ENCODE peak calls at places on chromosomes 7 and 10, in four cellular contexts. S is IMR-90, B is right lobe of liver, I is K562. M is an unnamed sample.
A peak's percentile ranks its signal among the peaks of the same experiment; 100 is the strongest.

GRCh38 chr7:149427096-149427680 is 33.7 kb downstream of the ZNF777 start:
- DNase-seq in S (no peak), B (no peak), I (no peak), M (no peak)

GRCh38 chr7:98360221-98361124 is 40.4 kb downstream of the BAIAP2L1 start:
- DNase-seq in S (no peak), B (no peak), I (peak; percentile 77), M (no peak)

GRCh38 chr10:87064651-87065050 is 30.0 kb downstream of the GLUD1 start:
- DNase-seq in S (no peak), B (no peak), I (no peak), M (no peak)

GRCh38 chr7:139798221-139798620 is 20.4 kb upstream of the HIPK2 start:
- DNase-seq in S (no peak), B (no peak), I (no peak), M (no peak)

GRCh38 chr10:52446391-52446790 is 132.3 kb downstream of the DKK1 start:
- DNase-seq in S (no peak), B (no peak), I (no peak), M (no peak)

GRCh38 chr7:27211084-27211446 is 11.2 kb upstream of the HOXA13 start:
- DNase-seq in S (no peak), B (no peak), I (no peak), M (no peak)

GRCh38 chr10:95480901-95481491 is 80.2 kb downstream of the SORBS1 start:
- DNase-seq in S (no peak), B (no peak), I (no peak), M (no peak)

GRCh38 chr7:108662783-108663182 is 93.1 kb downstream of the DNAJB9 start:
- DNase-seq in S (no peak), B (no peak), I (no peak), M (no peak)

GRCh38 chr10:13490503-13490902 is 38.3 kb downstream of the BEND7 start:
- DNase-seq in S (no peak), B (no peak), I (no peak), M (no peak)

GRCh38 chr10:103854687-103855423 is 521 bp downstream of the SH3PXD2A start:
- DNase-seq in S (peak; percentile 24), B (no peak), I (no peak), M (peak; percentile 52)

GRCh38 chr7:13829914-13830603 is 159.4 kb downstream of the ETV1 start:
- DNase-seq in S (peak; percentile 91), B (no peak), I (no peak), M (no peak)

GRCh38 chr7:2639994-2640830 is 8.4 kb downstream of the TTYH3 start:
- DNase-seq in S (no peak), B (no peak), I (no peak), M (no peak)

GRCh38 chr7:86904949-86905834 is 154.3 kb downstream of the ELAPOR2 start:
- DNase-seq in S (peak; percentile 10), B (no peak), I (peak; percentile 20), M (peak; percentile 8)

GRCh38 chr10:87675396-87676376 is 16.0 kb downstream of the PAPSS2 start:
- DNase-seq in S (peak; percentile 95), B (no peak), I (no peak), M (no peak)

GRCh38 chr10:62734781-62735463 is 69.6 kb upstream of the ADO start:
- DNase-seq in S (no peak), B (no peak), I (no peak), M (no peak)

GRCh38 chr7:141359740-141360413 is 191.3 kb upstream of the AGK start:
- DNase-seq in S (no peak), B (no peak), I (no peak), M (no peak)

GRCh38 chr10:48465860-48466521 is 138.9 kb downstream of the ARHGAP22 start:
- DNase-seq in S (no peak), B (no peak), I (no peak), M (no peak)

GRCh38 chr10:129940617-129941198 is 23.4 kb downstream of the EBF3 start:
- DNase-seq in S (no peak), B (no peak), I (no peak), M (no peak)

GRCh38 chr10:54434782-54435181 is 366.2 kb downstream of the PCDH15 start:
- DNase-seq in S (no peak), B (no peak), I (no peak), M (no peak)
- H3K4me3 ChIP-seq in S (no peak overlapping the region), B (no peak overlapping the region), I (no peak overlapping the region), M (no peak overlapping the region)

DNA sequence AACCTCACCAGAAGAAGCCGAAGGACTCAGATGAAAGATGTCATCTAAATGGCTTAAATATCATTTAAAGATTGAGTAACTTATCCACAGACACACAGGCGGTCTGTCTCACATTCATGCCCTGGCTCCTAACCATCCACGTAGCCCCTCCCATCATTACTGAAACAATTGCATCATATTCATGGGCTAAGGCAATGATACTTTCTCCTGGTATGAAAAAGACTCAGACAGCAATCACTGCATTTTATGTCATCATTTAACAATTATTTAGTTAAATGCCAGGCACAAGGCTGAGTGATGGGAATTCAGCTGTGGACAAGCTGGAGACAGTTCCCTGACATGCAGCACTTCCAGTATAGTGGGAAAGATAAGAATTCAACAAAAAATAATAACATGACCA is 11.2 kb upstream of the TECTB start:
- DNase-seq in S (peak; percentile 85), B (no peak), I (no peak), M (no peak)
- H3K4me1 ChIP-seq in S (peaks cover 8% of the 10 kb centered on the region), B (peaks cover 21% of the 10 kb centered on the region), I (no peaks in the 10 kb centered on the region), M (no peaks in the 10 kb centered on the region)

GRCh38 chr7:30916767-30917166 is 5.1 kb downstream of the AQP1 start:
- DNase-seq in S (no peak), B (no peak), I (no peak), M (no peak)
- H3K4me3 ChIP-seq in S (no peak overlapping the region), B (no peak overlapping the region), I (no peak overlapping the region), M (no peak overlapping the region)

GRCh38 chr10:124152139-124152780 is 58.9 kb upstream of the CHST15 start:
- DNase-seq in S (peak; percentile 19), B (no peak), I (no peak), M (no peak)

GRCh38 chr10:124150189-124150806 is 56.9 kb upstream of the CHST15 start:
- DNase-seq in S (no peak), B (no peak), I (no peak), M (no peak)

GRCh38 chr10:124149681-124150080 is 56.3 kb upstream of the CHST15 start:
- DNase-seq in S (no peak), B (no peak), I (no peak), M (no peak)

GRCh38 chr10:124151466-124152095 is 58.2 kb upstream of the CHST15 start:
- DNase-seq in S (no peak), B (no peak), I (no peak), M (no peak)

GRCh38 chr10:124150807-124151417 is 57.5 kb upstream of the CHST15 start:
- DNase-seq in S (no peak), B (no peak), I (no peak), M (no peak)
- H3K4me1 ChIP-seq in S (peaks cover 8% of the 10 kb centered on the region), B (no peaks in the 10 kb centered on the region), I (no peaks in the 10 kb centered on the region), M (no peaks in the 10 kb centered on the region)

DNA sequence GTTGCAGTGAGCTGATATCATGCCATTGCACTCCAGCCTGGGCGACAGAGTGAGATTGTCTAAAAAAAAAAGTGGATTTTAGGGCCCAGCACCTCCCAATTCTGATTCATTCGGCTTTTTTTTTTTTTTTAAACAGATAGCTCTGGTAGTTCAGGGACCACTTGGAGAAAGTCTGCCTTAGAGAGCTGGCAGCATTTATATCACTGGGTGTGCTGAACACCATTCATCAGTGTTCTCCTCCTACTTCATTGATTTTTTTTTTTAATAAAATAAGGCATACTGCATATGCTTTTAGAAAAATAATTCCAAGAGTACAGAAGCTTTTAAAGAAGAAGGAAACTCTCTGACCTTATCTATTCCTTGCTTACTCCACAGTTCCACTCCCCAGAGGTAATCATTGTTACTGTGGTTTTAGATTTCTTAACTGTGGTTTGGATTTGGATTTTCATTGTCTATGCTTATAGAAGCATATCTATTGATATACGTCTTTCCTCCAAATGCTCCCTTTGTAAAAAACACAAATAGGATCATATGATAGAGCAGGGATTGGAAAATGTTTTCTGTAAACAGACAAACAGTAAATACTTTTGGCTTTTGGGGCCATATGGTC is 21.0 kb upstream of the SAR1A start:
- DNase-seq in S (peak; percentile 22), B (no peak), I (no peak), M (peak; percentile 9)
- H3K4me3 ChIP-seq in S (no peak overlapping the region), B (no peak overlapping the region), I (no peak overlapping the region), M (no peak overlapping the region)

GRCh38 chr7:100694196-100694745 is at the start of gene GIGYF1:
- DNase-seq in S (peak; percentile 58), B (peak; percentile 82), I (peak; percentile 99), M (peak; percentile 53)

GRCh38 chr7:100689230-100690135 is 4.6 kb downstream of the GIGYF1 start:
- DNase-seq in S (no peak), B (peak; percentile 47), I (no peak), M (no peak)

GRCh38 chr7:100693312-100694195 is 496 bp downstream of the GIGYF1 start:
- DNase-seq in S (no peak), B (peak; percentile 57), I (peak; percentile 53), M (no peak)

GRCh38 chr7:100691676-100692577 is 2.1 kb downstream of the GIGYF1 start:
- DNase-seq in S (peak; percentile 61), B (peak; percentile 83), I (peak; percentile 93), M (peak; percentile 76)

DNA sequence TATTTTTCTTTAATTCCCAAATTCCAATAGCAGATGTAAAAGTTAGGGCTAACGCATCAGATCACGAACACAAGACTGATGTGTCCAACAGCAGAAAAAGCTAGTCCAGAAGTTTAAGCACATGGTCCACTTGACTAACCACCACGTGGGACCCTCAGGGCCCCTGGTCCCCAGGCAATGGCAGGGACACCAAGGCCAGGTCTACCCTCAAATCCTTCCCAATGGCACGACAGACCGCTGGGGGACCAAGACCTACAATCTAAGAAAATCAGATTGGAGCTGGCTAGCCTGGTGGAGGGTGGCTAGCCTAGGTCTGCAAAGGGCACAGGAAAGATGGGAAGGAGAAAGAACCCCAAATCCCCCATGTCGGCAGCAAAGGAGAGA is 1.5 kb downstream of the GIGYF1 start:
- DNase-seq in S (no peak), B (peak; percentile 30), I (no peak), M (no peak)
- H3K4me1 ChIP-seq in S (peaks cover 20% of the 10 kb centered on the region), B (peaks cover 15% of the 10 kb centered on the region), I (peaks cover 59% of the 10 kb centered on the region), M (peaks cover 21% of the 10 kb centered on the region)

GRCh38 chr7:45890125-45890901 is 2.0 kb downstream of the IGFBP1 start:
- DNase-seq in S (no peak), B (peak; percentile 58), I (no peak), M (no peak)

GRCh38 chr7:45888993-45889366 is 692 bp downstream of the IGFBP1 start:
- DNase-seq in S (no peak), B (peak; percentile 57), I (no peak), M (no peak)

GRCh38 chr7:45888185-45888992 is at the start of gene IGFBP1:
- DNase-seq in S (peak; percentile 25), B (peak; percentile 95), I (no peak), M (no peak)

GRCh38 chr7:45890902-45891461 is 2.7 kb downstream of the IGFBP1 start:
- DNase-seq in S (peak; percentile 53), B (no peak), I (peak; percentile 20), M (no peak)

DNA sequence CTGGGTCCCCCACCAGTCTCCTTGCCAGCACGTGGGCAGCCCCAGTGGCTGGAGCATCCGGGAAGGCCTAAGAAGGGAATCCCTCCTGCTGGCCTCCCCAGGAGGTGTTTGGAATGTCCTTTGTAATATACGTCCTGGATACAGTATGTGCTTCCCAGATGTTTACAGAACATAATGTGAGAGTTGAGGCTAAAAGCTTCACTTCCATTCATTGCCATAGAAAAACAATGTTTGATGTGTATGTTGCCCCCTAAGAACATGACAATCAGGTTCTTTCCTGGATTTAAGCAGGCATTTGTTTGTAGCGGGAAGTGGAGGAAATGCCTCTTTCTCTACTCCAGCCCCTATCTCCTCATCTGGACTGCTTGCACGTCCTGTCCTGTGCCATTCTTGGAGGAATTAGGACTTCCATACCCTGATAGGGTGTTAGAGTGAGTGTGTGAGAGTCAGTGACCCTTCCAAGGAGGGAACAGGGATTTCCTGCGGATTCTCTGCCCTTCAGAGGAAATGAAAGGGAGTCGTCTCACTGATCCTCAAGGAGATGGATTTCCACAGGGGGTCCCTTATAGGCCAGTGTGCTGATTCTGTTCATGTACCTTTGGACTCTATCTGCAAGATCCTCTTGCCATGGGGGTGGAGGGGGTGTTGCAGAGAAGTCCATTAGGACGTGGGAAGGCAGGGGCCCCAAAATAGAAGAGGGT is 1.2 kb downstream of the IGFBP1 start:
- DNase-seq in S (no peak), B (no peak), I (no peak), M (no peak)
- H3K4me3 ChIP-seq in S (no peak overlapping the region), B (peak overlapping the region; percentile 64), I (no peak overlapping the region), M (no peak overlapping the region)